ENCODE peak calls at places on chromosome 4, in eight cellular contexts. A is stimulated activated CD8-positive, alpha-beta memory T cell treated with anti-CD3 and anti-CD28 coated beads, Interleukin-7, amount 100 ng/mL, for 24 hours; B is BJ; Z is stimulated activated naive CD4-positive, alpha-beta T cell; I is endothelial cell of umbilical vein; L is stimulated activated CD4-positive, alpha-beta T cell treated with anti-CD3 and anti-CD28 coated beads, Interleukin-15, amount 100 ng/mL, for 24 hours; H is NB4; N is left ventricle myocardium inferior. G is an unnamed sample.

GRCh38 chr4:46329118-46329976 is 60.6 kb downstream of the GABRA2 start:
- DNase-seq in B (no peak), A (no peak), Z (no peak), H (peak; percentile 54), L (no peak), I (no peak), N (no peak), G (no peak)

GRCh38 chr4:54228563-54229501 is at the start of gene PDGFRA:
- DNase-seq in A (no peak), Z (no peak), H (no peak), B (peak; percentile 73), L (no peak), I (no peak), N (peak; percentile 66), G (peak; percentile 73)

GRCh38 chr4:38177792-38178665 is 217.8 kb downstream of the PTTG2 start:
- DNase-seq in L (peak; percentile 58), I (no peak), B (no peak), Z (no peak), H (peak; percentile 78), N (peak; percentile 82), A (no peak), G (no peak)

GRCh38 chr4:73764513-73764912 is 24.1 kb downstream of the CXCL8 start:
- DNase-seq in A (no peak), L (no peak), B (no peak), I (no peak), H (no peak), Z (no peak), N (no peak), G (no peak)

GRCh38 chr4:25792843-25793242 is 69.9 kb downstream of the SEL1L3 start:
- DNase-seq in I (no peak), A (no peak), L (no peak), H (no peak), B (no peak), Z (no peak), N (no peak), G (no peak)

GRCh38 chr4:39383690-39384089 is 17.5 kb upstream of the RFC1 start:
- DNase-seq in L (no peak), H (no peak), I (no peak), A (no peak), Z (no peak), N (no peak), B (no peak), G (no peak)

GRCh38 chr4:71290074-71290473 is 48.7 kb upstream of the SLC4A4 start:
- DNase-seq in N (no peak), I (no peak), Z (no peak), A (no peak), H (no peak), B (no peak), L (no peak), G (no peak)

GRCh38 chr4:135838889-135839288 is 1637.3 kb upstream of the PABPC4L start:
- DNase-seq in N (no peak), H (peak; percentile 8), B (no peak), A (no peak), I (peak; percentile 6), L (no peak), Z (no peak), G (no peak)

GRCh38 chr4:38920186-38920585 is 52.6 kb downstream of the FAM114A1 start:
- DNase-seq in Z (no peak), A (no peak), H (no peak), B (no peak), I (no peak), L (no peak), N (no peak), G (no peak)

GRCh38 chr4:55426518-55426917 is 30.8 kb downstream of the TMEM165 start:
- DNase-seq in Z (no peak), H (no peak), L (no peak), B (no peak), N (no peak), A (no peak), I (no peak), G (no peak)

GRCh38 chr4:176261481-176261880 is 7.5 kb downstream of the ASB5 start:
- DNase-seq in Z (no peak), N (no peak), L (no peak), I (no peak), H (no peak), A (no peak), B (no peak), G (no peak)